ENCODE peak calls at places on chromosomes 7 and 10, in four cellular contexts. One of them, this sample, is unnamed. For H3K27me3, the result is how much of the 10 kb centered on the place peaks cover.

GRCh38 chr7:150668472-150668911 is 17.0 kb upstream of the GIMAP2 start:
- DNase-seq in HCT116: no peak
- DNase-seq in PC-3: no peak
- DNase-seq in H1: no peak
- DNase-seq in this sample: no peak

GRCh38 chr7:28296571-28297483 is 115.5 kb upstream of the CREB5 start:
- DNase-seq in HCT116: peak
- DNase-seq in PC-3: peak
- DNase-seq in H1: peak
- DNase-seq in this sample: no peak

GRCh38 chr10:6878067-6878412 is 298.0 kb upstream of the PRKCQ start:
- DNase-seq in HCT116: no peak
- DNase-seq in PC-3: no peak
- DNase-seq in H1: peak
- DNase-seq in this sample: no peak

GRCh38 chr7:45568536-45569289 is 5.5 kb upstream of the ADCY1 start:
- DNase-seq in HCT116: no peak
- DNase-seq in PC-3: no peak
- DNase-seq in H1: no peak
- DNase-seq in this sample: no peak

GRCh38 chr10:58280485-58280884 is 11.5 kb downstream of the CISD1 start:
- DNase-seq in HCT116: no peak
- DNase-seq in PC-3: peak
- DNase-seq in H1: no peak
- DNase-seq in this sample: no peak

GRCh38 chr7:10122573-10123100 is 851.0 kb upstream of the PHF14 start:
- DNase-seq in HCT116: no peak
- DNase-seq in PC-3: no peak
- DNase-seq in H1: no peak
- DNase-seq in this sample: no peak

GRCh38 chr7:28509256-28510021 is 97.1 kb downstream of the CREB5 start:
- DNase-seq in HCT116: no peak
- DNase-seq in PC-3: no peak
- DNase-seq in H1: no peak
- DNase-seq in this sample: no peak

GRCh38 chr10:78520737-78521430 is 487.2 kb downstream of the RPS24 start:
- DNase-seq in HCT116: peak
- DNase-seq in PC-3: peak
- DNase-seq in H1: no peak
- DNase-seq in this sample: peak

GRCh38 chr10:33327750-33328149 is 6.7 kb downstream of the NRP1 start:
- DNase-seq in HCT116: no peak
- DNase-seq in PC-3: peak
- DNase-seq in H1: no peak
- DNase-seq in this sample: no peak

GRCh38 chr7:5462216-5462615 is 38.6 kb upstream of the TNRC18 start:
- DNase-seq in HCT116: no peak
- DNase-seq in PC-3: no peak
- DNase-seq in H1: no peak
- DNase-seq in this sample: no peak

GRCh38 chr10:75390178-75390577 is 11.4 kb downstream of the ZNF503 start:
- DNase-seq in HCT116: no peak
- DNase-seq in PC-3: no peak
- DNase-seq in H1: no peak
- DNase-seq in this sample: no peak

GRCh38 chr7:31776616-31777015 is 89.6 kb downstream of the PPP1R17 start:
- DNase-seq in HCT116: no peak
- DNase-seq in PC-3: peak
- DNase-seq in H1: no peak
- DNase-seq in this sample: peak

GRCh38 chr7:18345641-18346234 is 149.8 kb upstream of the HDAC9 start:
- DNase-seq in HCT116: peak
- DNase-seq in PC-3: peak
- DNase-seq in H1: peak
- DNase-seq in this sample: no peak

GRCh38 chr7:158188676-158189075 is 398.9 kb downstream of the PTPRN2 start:
- DNase-seq in HCT116: no peak
- DNase-seq in PC-3: no peak
- DNase-seq in H1: no peak
- DNase-seq in this sample: no peak

GRCh38 chr7:158192184-158192835 is 395.3 kb downstream of the PTPRN2 start:
- DNase-seq in HCT116: no peak
- DNase-seq in PC-3: no peak
- DNase-seq in H1: no peak
- DNase-seq in this sample: no peak

GRCh38 chr7:158191671-158192070 is 396.0 kb downstream of the PTPRN2 start:
- DNase-seq in HCT116: no peak
- DNase-seq in PC-3: no peak
- DNase-seq in H1: no peak
- DNase-seq in this sample: no peak

GRCh38 chr7:158192956-158193355 is 394.7 kb downstream of the PTPRN2 start:
- DNase-seq in HCT116: no peak
- DNase-seq in PC-3: no peak
- DNase-seq in H1: no peak
- DNase-seq in this sample: no peak

DNA sequence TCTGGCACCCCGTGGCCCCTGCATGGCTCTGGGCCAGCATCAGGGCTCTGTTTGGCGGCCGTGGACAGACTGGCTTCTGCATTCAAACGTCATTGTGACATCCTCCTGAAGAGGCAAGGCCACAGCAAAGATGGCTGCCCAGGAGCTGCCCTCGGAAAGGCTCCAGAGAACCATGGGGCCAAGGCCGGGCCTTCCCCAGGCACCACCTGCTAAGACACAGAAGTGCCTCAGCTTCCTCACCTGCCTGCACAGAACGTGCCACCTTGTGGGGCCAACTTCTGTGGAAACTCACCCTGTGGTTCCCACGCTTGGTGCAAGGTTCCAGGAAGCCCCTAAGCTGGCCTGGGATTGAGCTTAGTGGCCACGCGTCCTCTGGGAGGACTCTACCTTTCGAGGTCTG is 396.9 kb downstream of the PTPRN2 start:
- DNase-seq in HCT116: no peak
- DNase-seq in PC-3: no peak
- DNase-seq in H1: no peak
- DNase-seq in this sample: no peak
- H3K27me3 ChIP-seq in HCT116: under half
- H3K27me3 ChIP-seq in PC-3: under half
- H3K27me3 ChIP-seq in H1: under half
- H3K27me3 ChIP-seq in this sample: under half

GRCh38 chr7:142563470-142563869 is 185.8 kb upstream of the PRSS1 start:
- DNase-seq in HCT116: no peak
- DNase-seq in PC-3: peak
- DNase-seq in H1: no peak
- DNase-seq in this sample: no peak
- H3K4me2 ChIP-seq in HCT116: no peak
- H3K4me2 ChIP-seq in PC-3: no peak
- H3K4me2 ChIP-seq in H1: no peak
- H3K4me2 ChIP-seq in this sample: no peak

GRCh38 chr10:79561257-79561656 is 1.1 kb upstream of the SFTPA2 start:
- DNase-seq in HCT116: no peak
- DNase-seq in PC-3: no peak
- DNase-seq in H1: no peak
- DNase-seq in this sample: no peak

GRCh38 chr10:79560160-79560709 is at the start of gene SFTPA2:
- DNase-seq in HCT116: no peak
- DNase-seq in PC-3: no peak
- DNase-seq in H1: no peak
- DNase-seq in this sample: no peak

GRCh38 chr10:79559726-79560125 is 481 bp downstream of the SFTPA2 start:
- DNase-seq in HCT116: no peak
- DNase-seq in PC-3: no peak
- DNase-seq in H1: no peak
- DNase-seq in this sample: no peak

GRCh38 chr10:79562135-79562756 is 2.0 kb upstream of the SFTPA2 start:
- DNase-seq in HCT116: peak
- DNase-seq in PC-3: no peak
- DNase-seq in H1: peak
- DNase-seq in this sample: no peak
- H3K9ac ChIP-seq in HCT116: no peak
- H3K9ac ChIP-seq in PC-3: no peak
- H3K9ac ChIP-seq in H1: no peak
- H3K9ac ChIP-seq in this sample: no peak

DNA sequence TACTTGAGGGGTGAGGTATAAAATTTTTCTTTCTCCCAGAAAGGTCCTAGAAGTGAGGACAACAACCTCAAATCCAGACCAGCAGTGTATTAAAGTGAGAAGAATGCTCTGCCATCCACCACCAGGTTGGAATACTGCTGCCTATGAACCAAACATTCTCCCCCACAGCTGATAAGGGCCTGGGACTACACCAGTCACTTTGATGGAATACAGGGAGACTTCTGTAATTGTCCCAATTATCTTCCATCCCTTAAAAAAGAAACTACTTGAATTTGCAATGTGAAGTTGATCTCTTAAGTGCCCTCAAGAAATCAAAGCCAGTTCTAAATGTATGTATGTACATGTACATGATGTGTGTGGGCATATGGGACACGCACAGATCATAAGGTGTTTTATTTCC is 3.0 kb downstream of the TBX20 start:
- DNase-seq in HCT116: no peak
- DNase-seq in PC-3: no peak
- DNase-seq in H1: no peak
- DNase-seq in this sample: no peak
- H3K27me3 ChIP-seq in HCT116: half or more
- H3K27me3 ChIP-seq in PC-3: under half
- H3K27me3 ChIP-seq in H1: half or more
- H3K27me3 ChIP-seq in this sample: half or more

This sample was measured in keratinocyte.